ENCODE peak calls at places on chromosomes 3 and 15, in eight cellular contexts. Q is LoVo; W is iPS-NIHi11; U is stimulated activated CD4-positive, alpha-beta T cell treated with anti-CD3 and anti-CD28 coated beads, Interleukin-2, amount 100 ng/mL, for 48 hours; Z is ACHN; R is NCI-H1436; F is HT1080; D is activated T-helper 1 cell treated with anti-CD3 and anti-CD28 coated beads, Interleukin-2, amount 50 U/mL, for 16 hours. M is an unnamed sample.

GRCh38 chr3:197586181-197586580 is 30.4 kb upstream of the BDH1 start:
- DNase-seq in Q (no peak), W (no peak), U (no peak), Z (no peak), R (no peak), F (no peak), D (no peak), M (no peak)

GRCh38 chr3:15606434-15606891 is 4.9 kb downstream of the BTD start:
- DNase-seq in Q (no peak), W (no peak), U (no peak), Z (peak), R (no peak), F (no peak), D (no peak), M (no peak)

GRCh38 chr15:68930268-68931022 is at the start of gene SPESP1:
- DNase-seq in Q (no peak), W (peak), U (peak), Z (no peak), R (no peak), F (no peak), D (no peak), M (no peak)

GRCh38 chr3:53166781-53167291 is 5.8 kb downstream of the PRKCD start:
- DNase-seq in Q (no peak), W (peak), U (no peak), Z (peak), R (no peak), F (peak), D (no peak), M (no peak)

GRCh38 chr15:79416876-79417275 is 15.3 kb upstream of the MINAR1 start:
- DNase-seq in Q (no peak), W (no peak), U (no peak), Z (no peak), R (no peak), F (no peak), D (no peak), M (no peak)

GRCh38 chr3:168722091-168722490 is 626.4 kb upstream of the GOLIM4 start:
- DNase-seq in Q (no peak), W (no peak), U (no peak), Z (no peak), R (no peak), F (peak), D (no peak), M (no peak)

GRCh38 chr3:123282461-123282860 is 80.7 kb downstream of the SEC22A start:
- DNase-seq in Q (no peak), W (peak), U (no peak), Z (no peak), R (no peak), F (no peak), D (no peak), M (no peak)

GRCh38 chr3:69326821-69327433 is 59.0 kb downstream of the FRMD4B start:
- DNase-seq in Q (no peak), W (no peak), U (peak), Z (no peak), R (no peak), F (no peak), D (no peak), M (no peak)

GRCh38 chr3:60716573-60716972 is 534.7 kb downstream of the FHIT start:
- DNase-seq in Q (no peak), W (no peak), U (no peak), Z (no peak), R (no peak), F (no peak), D (no peak), M (no peak)

GRCh38 chr3:106836906-106837305 is 540.3 kb upstream of the CCDC54 start:
- DNase-seq in Q (no peak), W (no peak), U (no peak), Z (no peak), R (no peak), F (no peak), D (no peak), M (no peak)

GRCh38 chr3:197253243-197253947 is 45.0 kb downstream of the DLG1 start:
- DNase-seq in Q (no peak), W (no peak), U (no peak), Z (no peak), R (no peak), F (no peak), D (no peak), M (no peak)

GRCh38 chr3:81198766-81199165 is 562.7 kb downstream of the GBE1 start:
- DNase-seq in Q (no peak), W (no peak), U (no peak), Z (no peak), R (no peak), F (peak), D (no peak), M (no peak)

GRCh38 chr3:14301558-14301957 is 100.8 kb upstream of the SLC6A6 start:
- DNase-seq in Q (no peak), W (no peak), U (no peak), Z (no peak), R (no peak), F (no peak), D (no peak), M (no peak)

GRCh38 chr15:80611543-80612080 is 83.5 kb upstream of the ABHD17C start:
- DNase-seq in Q (no peak), W (no peak), U (no peak), Z (no peak), R (no peak), F (no peak), D (no peak), M (no peak)

GRCh38 chr15:41377978-41378377 is 24.3 kb downstream of the NDUFAF1 start:
- DNase-seq in Q (no peak), W (no peak), U (no peak), Z (no peak), R (no peak), F (no peak), D (no peak), M (no peak)

GRCh38 chr3:80227216-80227615 is 459.4 kb upstream of the ROBO1 start:
- DNase-seq in Q (no peak), W (no peak), U (no peak), Z (no peak), R (no peak), F (peak), D (no peak), M (no peak)

GRCh38 chr3:48194446-48195071 is 6.3 kb upstream of the CDC25A start:
- DNase-seq in Q (peak), W (peak), U (peak), Z (peak), R (peak), F (peak), D (no peak), M (peak)

M was measured in NCI-H2081.